ENCODE peak calls at places on chromosomes 13 and 19, in seven cellular contexts. W is IMR-90, B is astrocyte, U is OCI-LY7, Q is Karpas-422, P is GM23248, R is HCT116. A is an unnamed sample.

GRCh38 chr13:40350283-40350992 is 316.0 kb downstream of the FOXO1 start:
- DNase-seq in W (no peak), B (no peak), U (no peak), Q (no peak), P (no peak), R (no peak), A (peak; percentile 90)

GRCh38 chr19:38229585-38230073 is 5.6 kb upstream of the DPF1 start:
- DNase-seq in W (peak; percentile 91), B (peak; percentile 68), U (peak; percentile 96), Q (peak; percentile 97), P (peak; percentile 87), R (peak; percentile 85), A (peak; percentile 86)

GRCh38 chr13:105538346-105538745 is 997.1 kb downstream of the EFNB2 start:
- DNase-seq in W (no peak), B (no peak), U (no peak), Q (no peak), P (no peak), R (no peak), A (no peak)

GRCh38 chr13:84208251-84208650 is 326.0 kb upstream of the SLITRK1 start:
- DNase-seq in W (no peak), B (peak; percentile 3), U (no peak), Q (no peak), P (no peak), R (no peak), A (no peak)

GRCh38 chr19:4582980-4583842 is 23.7 kb upstream of the SEMA6B start:
- DNase-seq in W (no peak), B (no peak), U (no peak), Q (no peak), P (no peak), R (no peak), A (no peak)

GRCh38 chr19:13995878-13996765 is 10.0 kb downstream of the RFX1 start:
- DNase-seq in W (no peak), B (no peak), U (no peak), Q (no peak), P (no peak), R (no peak), A (no peak)

GRCh38 chr13:90185734-90186133 is 1161.8 kb upstream of the MIR17HG start:
- DNase-seq in W (no peak), B (no peak), U (no peak), Q (no peak), P (peak; percentile 28), R (no peak), A (no peak)

GRCh38 chr19:1205114-1206062 is at the start of gene STK11:
- DNase-seq in W (peak; percentile 94), B (peak; percentile 88), U (peak; percentile 98), Q (peak; percentile 99), P (peak; percentile 100), R (peak; percentile 89), A (peak; percentile 96)

GRCh38 chr13:105059786-105060185 is 1475.7 kb downstream of the EFNB2 start:
- DNase-seq in W (no peak), B (no peak), U (no peak), Q (no peak), P (no peak), R (no peak), A (no peak)

GRCh38 chr19:34499155-34499834 is 17.7 kb downstream of the WTIP start:
- DNase-seq in W (no peak), B (no peak), U (no peak), Q (no peak), P (no peak), R (no peak), A (no peak)

GRCh38 chr19:44824758-44825157 is 15.9 kb downstream of the BCAM start:
- DNase-seq in W (no peak), B (no peak), U (no peak), Q (no peak), P (no peak), R (no peak), A (no peak)

GRCh38 chr19:11482384-11483050 is 1.7 kb upstream of the ELAVL3 start:
- DNase-seq in W (peak; percentile 72), B (peak; percentile 25), U (peak; percentile 95), Q (peak; percentile 97), P (peak; percentile 91), R (peak; percentile 51), A (peak; percentile 55)

GRCh38 chr13:35157143-35157755 is 215.2 kb downstream of the NBEA start:
- DNase-seq in W (peak; percentile 50), B (peak; percentile 22), U (peak; percentile 59), Q (peak; percentile 82), P (peak; percentile 64), R (peak; percentile 38), A (peak; percentile 72)

GRCh38 chr19:5983367-5983955 is 5.5 kb upstream of the RANBP3 start:
- DNase-seq in W (no peak), B (no peak), U (no peak), Q (no peak), P (peak; percentile 65), R (no peak), A (no peak)

GRCh38 chr13:43787518-43787891 is 733 bp upstream of the ENOX1 start:
- DNase-seq in W (no peak), B (no peak), U (no peak), Q (no peak), P (peak; percentile 9), R (no peak), A (no peak)

GRCh38 chr19:50330365-50331078 is 1.3 kb upstream of the KCNC3 start:
- DNase-seq in W (peak; percentile 1), B (no peak), U (peak; percentile 95), Q (peak; percentile 99), P (peak; percentile 59), R (peak; percentile 53), A (no peak)

DNA sequence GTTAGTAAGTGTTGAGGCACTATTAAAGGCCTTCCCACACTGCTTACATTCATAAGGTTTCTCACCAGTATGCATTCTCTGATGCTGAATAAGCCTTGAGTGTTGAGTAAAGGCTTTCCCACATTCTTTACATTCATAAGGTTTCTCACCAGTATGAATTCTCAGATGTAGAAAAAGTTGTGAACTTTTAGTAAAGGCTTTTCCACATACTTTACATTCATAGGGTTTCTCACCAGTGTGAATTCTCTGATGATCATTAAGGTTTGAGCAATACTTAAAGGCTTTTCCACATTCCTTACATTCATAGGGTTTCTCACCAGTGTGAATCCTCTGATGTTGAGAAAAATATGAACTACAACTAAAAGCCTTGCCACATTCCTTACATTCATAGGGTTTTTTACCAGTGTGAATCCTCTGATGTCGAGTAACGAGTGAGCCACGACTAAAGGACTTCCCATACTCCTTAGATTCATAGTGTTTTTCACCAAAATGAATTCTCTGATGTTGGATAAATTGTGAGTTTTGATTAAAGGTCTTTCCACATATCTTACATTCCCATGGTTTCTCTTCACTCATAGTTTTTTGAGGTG is 24.2 kb downstream of the ZNF829 start:
- DNase-seq in W (no peak), B (no peak), U (no peak), Q (no peak), P (peak; percentile 1), R (no peak), A (no peak)
- H3K36me3 ChIP-seq in W (peaks cover 23% of the 10 kb centered on the region), B (peaks cover 20% of the 10 kb centered on the region), U (no peaks in the 10 kb centered on the region), Q (peaks cover 12% of the 10 kb centered on the region), P (peaks cover 87% of the 10 kb centered on the region), R (no peaks in the 10 kb centered on the region), A (no peaks in the 10 kb centered on the region)

GRCh38 chr13:50844181-50844875 is 836 bp upstream of the DLEU7 start:
- DNase-seq in W (no peak), B (no peak), U (no peak), Q (no peak), P (no peak), R (no peak), A (no peak)

GRCh38 chr13:50847501-50847900 is 4.0 kb upstream of the DLEU7 start:
- DNase-seq in W (no peak), B (no peak), U (no peak), Q (no peak), P (no peak), R (no peak), A (no peak)

GRCh38 chr13:50846861-50847475 is 3.5 kb upstream of the DLEU7 start:
- DNase-seq in W (no peak), B (no peak), U (peak; percentile 60), Q (no peak), P (no peak), R (no peak), A (no peak)

GRCh38 chr13:50843256-50844043 is at the start of gene DLEU7:
- DNase-seq in W (no peak), B (no peak), U (no peak), Q (no peak), P (no peak), R (no peak), A (peak; percentile 4)

GRCh38 chr13:50845211-50845610 is 1.7 kb upstream of the DLEU7 start:
- DNase-seq in W (no peak), B (peak; percentile 13), U (no peak), Q (no peak), P (no peak), R (no peak), A (peak; percentile 36)
- H3K4me2 ChIP-seq in W (no peak overlapping the region), B (no peak overlapping the region), U (no peak overlapping the region), Q (no peak overlapping the region), P (no peak overlapping the region), R (no peak overlapping the region), A (no peak overlapping the region)

GRCh38 chr13:25869941-25870340 is 181.9 kb downstream of the SHISA2 start:
- DNase-seq in W (no peak), B (no peak), U (no peak), Q (no peak), P (no peak), R (no peak), A (no peak)
- H3K36me3 ChIP-seq in W (no peaks in the 10 kb centered on the region), B (no peaks in the 10 kb centered on the region), U (no peaks in the 10 kb centered on the region), Q (no peaks in the 10 kb centered on the region), P (no peaks in the 10 kb centered on the region), R (no peaks in the 10 kb centered on the region), A (no peaks in the 10 kb centered on the region)

GRCh38 chr19:8209111-8209964 is at the start of gene CERS4:
- DNase-seq in W (peak; percentile 20), B (peak; percentile 15), U (peak; percentile 77), Q (peak; percentile 85), P (peak; percentile 32), R (no peak), A (peak; percentile 44)

GRCh38 chr19:8208710-8209110 is 460 bp upstream of the CERS4 start:
- DNase-seq in W (no peak), B (no peak), U (no peak), Q (no peak), P (no peak), R (no peak), A (no peak)

GRCh38 chr19:8208119-8208709 is 956 bp upstream of the CERS4 start:
- DNase-seq in W (no peak), B (no peak), U (no peak), Q (no peak), P (no peak), R (no peak), A (no peak)

GRCh38 chr19:8210660-8211101 is 1.5 kb downstream of the CERS4 start:
- DNase-seq in W (no peak), B (no peak), U (peak; percentile 85), Q (peak; percentile 47), P (no peak), R (no peak), A (no peak)

DNA sequence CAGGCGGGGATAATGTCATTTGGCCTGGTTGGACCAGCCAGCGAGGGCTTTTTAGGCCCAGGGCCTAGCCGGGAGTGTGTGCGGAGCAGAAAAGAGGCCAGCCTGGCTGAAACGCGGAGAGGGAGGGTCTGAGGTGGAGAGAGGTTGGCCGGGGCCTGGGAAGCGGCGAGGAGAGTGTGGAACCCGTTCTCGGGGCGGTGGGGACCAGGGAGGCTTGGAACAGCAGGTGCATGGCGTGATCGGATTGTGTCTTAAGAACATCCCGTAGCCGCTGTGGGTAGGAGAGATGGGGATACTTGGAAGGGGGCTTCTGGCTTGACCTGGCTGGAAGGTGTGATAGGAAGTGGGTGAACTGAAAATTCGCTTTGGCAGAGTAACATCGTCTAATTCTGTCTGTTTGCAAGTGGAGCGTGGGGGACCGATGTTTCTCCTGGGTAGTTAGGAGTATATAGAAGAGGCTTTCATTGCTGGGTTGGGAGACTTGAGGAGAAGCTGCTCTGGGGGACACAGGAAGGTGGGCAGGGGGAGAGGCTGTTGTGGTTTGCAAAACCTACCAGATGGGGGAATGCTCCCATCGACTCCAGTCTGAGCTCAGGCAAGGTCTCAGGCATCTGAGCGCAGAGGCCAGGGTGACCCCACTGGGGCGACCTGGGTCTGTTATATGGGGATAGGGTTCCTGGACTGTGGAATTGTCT is 942 bp downstream of the CERS4 start:
- DNase-seq in W (no peak), B (no peak), U (no peak), Q (no peak), P (no peak), R (no peak), A (no peak)
- H3K4me2 ChIP-seq in W (peak overlapping the region; percentile 78), B (peak overlapping the region; percentile 65), U (peak overlapping the region; percentile 96), Q (peak overlapping the region; percentile 91), P (no peak overlapping the region), R (peak overlapping the region; percentile 91), A (no peak overlapping the region)